ENCODE peak calls at places on chromosome 3, in four cellular contexts. J is A549, F is GM12878, T is K562. P is an unnamed sample.

GRCh38 chr3:18902081-18902793 is 246.1 kb upstream of the KCNH8 start:
- DNase-seq in J (no peak), F (no peak), T (no peak), P (no peak)

GRCh38 chr3:141446737-141447136 is 40.1 kb upstream of the RASA2 start:
- DNase-seq in J (no peak), F (no peak), T (no peak), P (no peak)

GRCh38 chr3:129087138-129087702 is 26.6 kb downstream of the GP9 start:
- DNase-seq in J (no peak), F (no peak), T (no peak), P (peak)

GRCh38 chr3:101809178-101810022 is 30.4 kb downstream of the NXPE3 start:
- DNase-seq in J (no peak), F (no peak), T (peak), P (peak)

GRCh38 chr3:55341502-55342031 is 145.5 kb downstream of the WNT5A start:
- DNase-seq in J (no peak), F (no peak), T (no peak), P (peak)

GRCh38 chr3:126317029-126317996 is 39.9 kb downstream of the KLF15 start:
- DNase-seq in J (no peak), F (no peak), T (no peak), P (no peak)

GRCh38 chr3:44825264-44825925 is 36.3 kb upstream of the TMEM42 start:
- DNase-seq in J (no peak), F (no peak), T (no peak), P (peak)

GRCh38 chr3:154151969-154152368 is 30.8 kb downstream of the ARHGEF26 start:
- DNase-seq in J (no peak), F (no peak), T (no peak), P (peak)

GRCh38 chr3:14918356-14918860 is 29.0 kb upstream of the NR2C2 start:
- DNase-seq in J (no peak), F (no peak), T (no peak), P (no peak)

GRCh38 chr3:42491876-42492507 is 10.5 kb upstream of the VIPR1 start:
- DNase-seq in J (no peak), F (no peak), T (no peak), P (no peak)

GRCh38 chr3:42488687-42489086 is 13.8 kb upstream of the VIPR1 start:
- DNase-seq in J (no peak), F (no peak), T (no peak), P (no peak)

GRCh38 chr3:42489116-42489936 is 13.1 kb upstream of the VIPR1 start:
- DNase-seq in J (no peak), F (no peak), T (peak), P (no peak)

GRCh38 chr3:42489937-42490227 is 12.6 kb upstream of the VIPR1 start:
- DNase-seq in J (no peak), F (no peak), T (no peak), P (no peak)

GRCh38 chr3:42490243-42490642 is 12.2 kb upstream of the VIPR1 start:
- DNase-seq in J (no peak), F (peak), T (no peak), P (no peak)
- TF ChIP-seq CEBPB in J (no peak), F (no peak), T (no peak), P (no peak)

GRCh38 chr3:192326656-192327055 is 400.7 kb downstream of the FGF12 start:
- DNase-seq in J (no peak), F (no peak), T (no peak), P (no peak)
- TF ChIP-seq ELK1 in J (no peak), F (no peak), T (no peak), P (no peak)

GRCh38 chr3:11613851-11614491 is 29.7 kb downstream of the VGLL4 start:
- DNase-seq in J (no peak), F (no peak), T (no peak), P (no peak)
- TF ChIP-seq CEBPB in J (no peak), F (no peak), T (no peak), P (no peak)

GRCh38 chr3:27213450-27213849 is 155.7 kb downstream of the NEK10 start:
- DNase-seq in J (no peak), F (no peak), T (no peak), P (no peak)

GRCh38 chr3:27209595-27210264 is 159.5 kb downstream of the NEK10 start:
- DNase-seq in J (no peak), F (peak), T (no peak), P (no peak)
- TF ChIP-seq ELK1 in J (no peak), F (no peak), T (no peak), P (no peak)

DNA sequence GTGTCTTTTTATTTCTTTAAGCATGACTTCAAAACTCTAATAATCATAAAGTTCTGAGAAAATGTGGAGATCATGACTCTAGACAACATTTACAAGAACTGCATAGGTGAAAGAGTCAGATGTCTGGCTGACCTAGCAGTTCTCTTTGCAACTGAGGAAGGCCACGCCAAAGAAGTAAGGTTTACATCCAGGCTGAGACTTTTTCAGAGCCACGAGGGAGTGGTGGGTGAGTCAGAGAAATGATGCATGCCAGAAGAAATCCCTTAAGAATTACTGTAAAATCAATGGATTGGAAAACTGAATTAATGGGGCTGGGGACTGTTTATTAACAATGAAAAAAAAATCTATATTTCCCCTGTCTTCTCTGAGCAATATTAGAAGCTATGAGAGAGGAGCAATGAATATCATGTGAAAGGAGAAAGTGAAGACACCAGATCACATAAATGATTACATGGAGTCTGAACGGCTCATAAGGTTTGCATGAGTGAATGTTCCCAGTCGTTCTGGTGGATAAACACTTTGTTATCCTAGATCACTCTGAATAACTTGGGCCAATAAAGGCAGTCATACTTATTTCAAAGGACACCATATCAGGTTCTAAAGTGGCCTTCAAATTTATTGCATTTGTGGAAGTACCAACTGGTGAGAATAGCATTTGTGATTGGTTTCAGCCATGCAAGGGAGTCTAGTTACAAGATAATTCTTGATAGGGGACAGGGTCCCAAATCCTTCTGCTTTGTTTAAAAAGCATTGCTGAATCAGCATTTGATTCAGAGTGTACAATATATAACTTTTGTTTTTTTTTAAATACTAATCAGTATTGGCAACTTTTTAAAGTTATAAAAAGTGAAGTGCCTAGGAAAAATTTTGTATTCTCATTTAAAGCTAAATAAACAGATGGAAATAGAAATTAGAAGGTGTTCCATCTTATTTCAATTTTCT is 75.7 kb upstream of the SLC25A26 start:
- DNase-seq in J (no peak), F (no peak), T (no peak), P (peak)
- TF ChIP-seq CEBPB in J (no peak), F (no peak), T (no peak), P (no peak)

GRCh38 chr3:37447732-37448131 is 273.4 kb upstream of the LRRFIP2 start:
- DNase-seq in J (no peak), F (no peak), T (no peak), P (no peak)

GRCh38 chr3:37445163-37445562 is 270.8 kb upstream of the LRRFIP2 start:
- DNase-seq in J (no peak), F (no peak), T (no peak), P (no peak)

GRCh38 chr3:37441689-37442088 is 267.3 kb upstream of the LRRFIP2 start:
- DNase-seq in J (no peak), F (no peak), T (no peak), P (no peak)

GRCh38 chr3:37442397-37442796 is 268.0 kb upstream of the LRRFIP2 start:
- DNase-seq in J (no peak), F (no peak), T (no peak), P (no peak)

GRCh38 chr3:37443363-37444035 is 269.1 kb upstream of the LRRFIP2 start:
- DNase-seq in J (no peak), F (no peak), T (no peak), P (no peak)
- TF ChIP-seq ELK1 in J (no peak), F (no peak), T (no peak), P (no peak)

GRCh38 chr3:100175637-100176250 is 61.4 kb upstream of the FILIP1L start:
- DNase-seq in J (no peak), F (no peak), T (no peak), P (no peak)
- TF ChIP-seq CEBPB in J (no peak), F (no peak), T (no peak), P (no peak)